ENCODE peak calls at places on chromosomes 13 and 19, in seven cellular contexts. F is uterus, U is testis, E is stomach, S is Peyer's patch, A is breast epithelium, O is body of pancreas. Z is an unnamed sample.

GRCh38 chr19:45125975-45126493 is 33.1 kb downstream of the PPP1R37 start:
- DNase-seq in F (peak), U (peak), E (peak), S (peak), A (peak), O (peak), Z (no peak)

GRCh38 chr13:44605275-44605674 is 29.1 kb upstream of the TSC22D1 start:
- DNase-seq in F (no peak), U (no peak), E (no peak), S (no peak), A (no peak), O (no peak), Z (no peak)

GRCh38 chr13:47277774-47278173 is 380.9 kb upstream of the HTR2A start:
- DNase-seq in F (no peak), U (no peak), E (no peak), S (no peak), A (no peak), O (no peak), Z (no peak)

GRCh38 chr13:60164490-60164889 is 762 bp upstream of the DIAPH3 start:
- DNase-seq in F (no peak), U (no peak), E (no peak), S (no peak), A (no peak), O (peak), Z (no peak)

GRCh38 chr13:23995283-23996073 is 98.2 kb upstream of the C1QTNF9B start:
- DNase-seq in F (no peak), U (no peak), E (no peak), S (no peak), A (no peak), O (no peak), Z (no peak)

GRCh38 chr13:42728507-42729180 is 52.7 kb upstream of the FAM216B start:
- DNase-seq in F (no peak), U (no peak), E (no peak), S (no peak), A (no peak), O (no peak), Z (peak)

GRCh38 chr19:12666305-12667048 is at the start of the genes MAN2B1 and WDR83:
- DNase-seq in F (peak), U (peak), E (peak), S (peak), A (peak), O (peak), Z (peak)

GRCh38 chr13:79898996-79899395 is 418.0 kb downstream of the NDFIP2 start:
- DNase-seq in F (no peak), U (no peak), E (no peak), S (no peak), A (no peak), O (no peak), Z (no peak)

GRCh38 chr13:27621366-27622101 is at the start of gene POLR1D:
- DNase-seq in F (peak), U (peak), E (peak), S (peak), A (peak), O (peak), Z (peak)

GRCh38 chr19:19120308-19121156 is 17.7 kb downstream of the TMEM161A start:
- DNase-seq in F (peak), U (peak), E (peak), S (peak), A (no peak), O (peak), Z (peak)

GRCh38 chr13:41274881-41275280 is 11.5 kb upstream of the MTRF1 start:
- DNase-seq in F (no peak), U (no peak), E (no peak), S (no peak), A (no peak), O (no peak), Z (no peak)

GRCh38 chr19:34490141-34490766 is 8.7 kb downstream of the WTIP start:
- DNase-seq in F (no peak), U (no peak), E (no peak), S (no peak), A (peak), O (no peak), Z (peak)

GRCh38 chr13:53204598-53204997 is 176.0 kb downstream of the OLFM4 start:
- DNase-seq in F (no peak), U (no peak), E (no peak), S (no peak), A (no peak), O (no peak), Z (no peak)

GRCh38 chr13:96090240-96091101 is 564 bp downstream of the HS6ST3 start:
- DNase-seq in F (no peak), U (peak), E (peak), S (no peak), A (no peak), O (peak), Z (no peak)

DNA sequence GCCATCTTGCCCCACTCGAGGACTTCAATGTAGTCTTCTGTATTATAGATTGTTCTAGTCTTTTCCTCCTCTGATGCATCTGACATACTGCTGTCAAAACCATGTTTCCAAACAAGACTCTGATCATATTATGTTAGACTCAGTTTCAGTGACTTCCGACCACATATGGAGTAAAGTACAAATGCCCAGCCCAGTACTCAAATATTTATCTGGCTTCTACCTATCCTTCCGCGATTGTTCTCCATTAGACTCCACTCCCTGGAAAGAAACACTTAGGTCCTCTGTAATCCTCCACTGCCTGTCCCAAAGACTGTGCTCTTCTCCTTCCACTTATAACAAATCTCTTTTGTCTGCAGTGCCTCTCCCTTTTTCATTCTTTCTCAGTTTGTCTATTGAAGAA is 439.5 kb downstream of the EFNB2 start:
- DNase-seq in F (no peak), U (no peak), E (no peak), S (no peak), A (no peak), O (no peak), Z (no peak)
- TF ChIP-seq POLR2A in F (no peak), U (no peak), E (no peak), S (no peak), A (no peak), O (no peak), Z (no peak)

GRCh38 chr19:55070755-55071502 is 4.7 kb upstream of the EPS8L1 start:
- DNase-seq in F (no peak), U (no peak), E (peak), S (peak), A (no peak), O (peak), Z (no peak)

GRCh38 chr19:55068803-55069136 is 5.8 kb upstream of the RDH13 start:
- DNase-seq in F (no peak), U (no peak), E (no peak), S (no peak), A (no peak), O (no peak), Z (no peak)

GRCh38 chr19:55067869-55068268 is 4.9 kb upstream of the RDH13 start:
- DNase-seq in F (no peak), U (no peak), E (no peak), S (no peak), A (no peak), O (no peak), Z (no peak)

GRCh38 chr19:55069859-55070225 is 5.8 kb upstream of the EPS8L1 start:
- DNase-seq in F (no peak), U (no peak), E (no peak), S (no peak), A (no peak), O (no peak), Z (no peak)

GRCh38 chr19:55069137-55069858 is 6.3 kb upstream of the RDH13 start:
- DNase-seq in F (no peak), U (no peak), E (peak), S (peak), A (peak), O (peak), Z (no peak)
- TF ChIP-seq POLR2A in F (no peak), U (no peak), E (no peak), S (no peak), A (peak), O (peak), Z (no peak)

DNA sequence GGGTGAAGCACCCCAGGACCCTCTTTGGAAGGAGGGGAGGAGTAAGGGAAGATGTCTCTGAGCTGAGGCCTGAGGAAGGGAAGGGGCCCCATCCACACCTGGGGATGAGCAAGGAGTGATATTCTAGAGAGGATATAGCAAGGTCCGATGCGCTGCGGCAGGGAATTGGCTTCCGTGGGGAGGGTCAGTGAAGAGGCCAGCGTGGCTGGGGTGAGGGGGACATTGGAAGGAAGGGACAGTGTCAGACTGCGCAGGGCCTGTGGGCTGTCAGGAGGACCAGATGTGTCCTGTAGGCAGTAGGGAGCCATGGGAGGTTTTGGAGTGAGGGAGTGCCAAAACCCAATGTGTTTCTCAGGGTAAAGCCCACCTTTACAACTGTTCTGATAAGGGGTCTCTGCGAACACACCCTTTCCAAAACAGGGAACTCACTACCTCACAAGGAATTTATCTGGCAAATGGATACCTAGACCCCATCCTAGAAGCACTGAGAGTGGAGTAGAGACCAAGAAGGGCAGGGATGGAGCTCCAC is 3.7 kb downstream of the LMTK3 start:
- DNase-seq in F (no peak), U (no peak), E (no peak), S (no peak), A (no peak), O (no peak), Z (no peak)
- TF ChIP-seq POLR2A in F (no peak), U (no peak), E (no peak), S (no peak), A (no peak), O (no peak), Z (no peak)

GRCh38 chr19:43564800-43565199 is 10.5 kb downstream of the XRCC1 start:
- DNase-seq in F (no peak), U (no peak), E (no peak), S (no peak), A (no peak), O (no peak), Z (no peak)

GRCh38 chr19:43563816-43564215 is 11.5 kb downstream of the XRCC1 start:
- DNase-seq in F (no peak), U (no peak), E (no peak), S (no peak), A (no peak), O (no peak), Z (no peak)

GRCh38 chr19:43561144-43561970 is 14.0 kb downstream of the XRCC1 start:
- DNase-seq in F (no peak), U (no peak), E (no peak), S (no peak), A (no peak), O (no peak), Z (no peak)

GRCh38 chr19:43562211-43562697 is 13.1 kb downstream of the XRCC1 start:
- DNase-seq in F (no peak), U (no peak), E (no peak), S (no peak), A (no peak), O (no peak), Z (no peak)

DNA sequence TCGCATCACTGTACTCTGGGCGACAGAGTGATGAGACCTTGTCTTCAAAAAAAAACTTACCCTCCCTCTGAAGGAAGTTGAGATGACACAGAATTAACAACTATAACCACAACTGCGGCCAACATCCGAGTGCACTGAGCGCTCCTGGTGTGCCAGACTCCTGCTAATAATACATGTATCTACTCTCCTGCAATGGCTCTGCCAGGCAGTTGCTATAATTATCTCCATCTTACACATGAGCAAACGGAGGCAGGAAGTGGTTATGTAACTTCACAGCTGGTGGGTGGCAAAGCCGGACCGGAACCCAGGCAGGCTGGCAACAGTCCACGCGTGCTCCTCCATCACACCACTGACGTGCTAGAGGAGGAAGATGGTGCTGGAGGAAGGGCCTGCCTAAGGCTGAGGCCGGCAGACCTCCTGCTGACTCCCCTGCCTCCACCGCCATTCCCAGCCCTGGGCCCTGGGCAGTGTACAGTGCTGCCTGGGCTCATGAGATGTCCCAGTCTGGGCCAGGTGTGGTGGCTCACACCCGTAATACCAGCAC is 12.6 kb downstream of the XRCC1 start:
- DNase-seq in F (peak), U (peak), E (peak), S (no peak), A (no peak), O (peak), Z (peak)
- TF ChIP-seq POLR2A in F (no peak), U (no peak), E (no peak), S (no peak), A (no peak), O (no peak), Z (no peak)

Z was measured in ovary.